ENCODE peak calls at places on chromosomes 1 and 21, in four cellular contexts. One of them, this sample, is unnamed.

GRCh38 chr1:45304311-45305081 is 22.2 kb upstream of the HPDL start:
- DNase-seq in upper lobe of left lung: peak
- DNase-seq in heart right ventricle: peak
- DNase-seq in Calu3: peak
- DNase-seq in this sample: no peak

GRCh38 chr1:85330206-85330605 is 53.8 kb upstream of the BCL10 start:
- DNase-seq in upper lobe of left lung: peak
- DNase-seq in heart right ventricle: no peak
- DNase-seq in Calu3: peak
- DNase-seq in this sample: no peak

GRCh38 chr1:151853411-151853930 is at the start of gene THEM5:
- DNase-seq in upper lobe of left lung: no peak
- DNase-seq in heart right ventricle: no peak
- DNase-seq in Calu3: no peak
- DNase-seq in this sample: no peak

GRCh38 chr1:60672435-60672834 is 409.9 kb upstream of the NFIA start:
- DNase-seq in upper lobe of left lung: no peak
- DNase-seq in heart right ventricle: no peak
- DNase-seq in Calu3: no peak
- DNase-seq in this sample: no peak

GRCh38 chr21:15204140-15204774 is 139.5 kb upstream of the NRIP1 start:
- DNase-seq in upper lobe of left lung: no peak
- DNase-seq in heart right ventricle: no peak
- DNase-seq in Calu3: no peak
- DNase-seq in this sample: no peak

GRCh38 chr1:61241864-61242472 is 159.6 kb downstream of the NFIA start:
- DNase-seq in upper lobe of left lung: no peak
- DNase-seq in heart right ventricle: no peak
- DNase-seq in Calu3: no peak
- DNase-seq in this sample: no peak

GRCh38 chr1:150362721-150363425 is 1.1 kb upstream of the RPRD2 start:
- DNase-seq in upper lobe of left lung: no peak
- DNase-seq in heart right ventricle: no peak
- DNase-seq in Calu3: no peak
- DNase-seq in this sample: no peak

GRCh38 chr1:113027449-113027848 is 45.5 kb upstream of the LRIG2 start:
- DNase-seq in upper lobe of left lung: no peak
- DNase-seq in heart right ventricle: no peak
- DNase-seq in Calu3: no peak
- DNase-seq in this sample: no peak

GRCh38 chr1:222331340-222331739 is 216.6 kb downstream of the HHIPL2 start:
- DNase-seq in upper lobe of left lung: no peak
- DNase-seq in heart right ventricle: no peak
- DNase-seq in Calu3: no peak
- DNase-seq in this sample: no peak

GRCh38 chr1:160550572-160551034 is 27.5 kb upstream of the SLAMF6 start:
- DNase-seq in upper lobe of left lung: no peak
- DNase-seq in heart right ventricle: no peak
- DNase-seq in Calu3: no peak
- DNase-seq in this sample: no peak

GRCh38 chr1:37841652-37842051 is 17.7 kb downstream of the MTF1 start:
- DNase-seq in upper lobe of left lung: no peak
- DNase-seq in heart right ventricle: no peak
- DNase-seq in Calu3: no peak
- DNase-seq in this sample: no peak

GRCh38 chr1:161817155-161817730 is 51.1 kb downstream of the ATF6 start:
- DNase-seq in upper lobe of left lung: no peak
- DNase-seq in heart right ventricle: no peak
- DNase-seq in Calu3: no peak
- DNase-seq in this sample: no peak

GRCh38 chr21:18499761-18500376 is 96.3 kb upstream of the TMPRSS15 start:
- DNase-seq in upper lobe of left lung: peak
- DNase-seq in heart right ventricle: peak
- DNase-seq in Calu3: peak
- DNase-seq in this sample: no peak

GRCh38 chr1:6097117-6097595 is 51.5 kb downstream of the KCNAB2 start:
- DNase-seq in upper lobe of left lung: no peak
- DNase-seq in heart right ventricle: no peak
- DNase-seq in Calu3: no peak
- DNase-seq in this sample: no peak

GRCh38 chr1:30756206-30756544 is 1.4 kb downstream of the LAPTM5 start:
- DNase-seq in upper lobe of left lung: no peak
- DNase-seq in heart right ventricle: no peak
- DNase-seq in Calu3: no peak
- DNase-seq in this sample: no peak

GRCh38 chr1:116817582-116818064 is 63.4 kb downstream of the CD2 start:
- DNase-seq in upper lobe of left lung: peak
- DNase-seq in heart right ventricle: no peak
- DNase-seq in Calu3: peak
- DNase-seq in this sample: no peak

GRCh38 chr1:116104667-116105066 is 6.5 kb upstream of the MAB21L3 start:
- DNase-seq in upper lobe of left lung: no peak
- DNase-seq in heart right ventricle: no peak
- DNase-seq in Calu3: no peak
- DNase-seq in this sample: no peak

GRCh38 chr1:155569988-155570592 is 7.5 kb upstream of the ASH1L start:
- DNase-seq in upper lobe of left lung: no peak
- DNase-seq in heart right ventricle: no peak
- DNase-seq in Calu3: no peak
- DNase-seq in this sample: no peak

GRCh38 chr1:223844962-223845809 is 561 bp downstream of the TP53BP2 start:
- DNase-seq in upper lobe of left lung: peak
- DNase-seq in heart right ventricle: peak
- DNase-seq in Calu3: peak
- DNase-seq in this sample: no peak

GRCh38 chr1:42680921-42681683 is 1.1 kb upstream of the YBX1 start:
- DNase-seq in upper lobe of left lung: no peak
- DNase-seq in heart right ventricle: no peak
- DNase-seq in Calu3: no peak
- DNase-seq in this sample: no peak

GRCh38 chr1:1001631-1002300 is 1.9 kb upstream of the HES4 start:
- DNase-seq in upper lobe of left lung: peak
- DNase-seq in heart right ventricle: peak
- DNase-seq in Calu3: peak
- DNase-seq in this sample: peak

GRCh38 chr1:186479162-186479561 is 18.2 kb upstream of the PDC start:
- DNase-seq in upper lobe of left lung: no peak
- DNase-seq in heart right ventricle: no peak
- DNase-seq in Calu3: no peak
- DNase-seq in this sample: no peak

GRCh38 chr1:109296782-109297181 is 10.0 kb downstream of the MYBPHL start:
- DNase-seq in upper lobe of left lung: no peak
- DNase-seq in heart right ventricle: no peak
- DNase-seq in Calu3: no peak
- DNase-seq in this sample: no peak

GRCh38 chr1:37020653-37021277 is 13.6 kb downstream of the GRIK3 start:
- DNase-seq in upper lobe of left lung: no peak
- DNase-seq in heart right ventricle: no peak
- DNase-seq in Calu3: peak
- DNase-seq in this sample: no peak

DNA sequence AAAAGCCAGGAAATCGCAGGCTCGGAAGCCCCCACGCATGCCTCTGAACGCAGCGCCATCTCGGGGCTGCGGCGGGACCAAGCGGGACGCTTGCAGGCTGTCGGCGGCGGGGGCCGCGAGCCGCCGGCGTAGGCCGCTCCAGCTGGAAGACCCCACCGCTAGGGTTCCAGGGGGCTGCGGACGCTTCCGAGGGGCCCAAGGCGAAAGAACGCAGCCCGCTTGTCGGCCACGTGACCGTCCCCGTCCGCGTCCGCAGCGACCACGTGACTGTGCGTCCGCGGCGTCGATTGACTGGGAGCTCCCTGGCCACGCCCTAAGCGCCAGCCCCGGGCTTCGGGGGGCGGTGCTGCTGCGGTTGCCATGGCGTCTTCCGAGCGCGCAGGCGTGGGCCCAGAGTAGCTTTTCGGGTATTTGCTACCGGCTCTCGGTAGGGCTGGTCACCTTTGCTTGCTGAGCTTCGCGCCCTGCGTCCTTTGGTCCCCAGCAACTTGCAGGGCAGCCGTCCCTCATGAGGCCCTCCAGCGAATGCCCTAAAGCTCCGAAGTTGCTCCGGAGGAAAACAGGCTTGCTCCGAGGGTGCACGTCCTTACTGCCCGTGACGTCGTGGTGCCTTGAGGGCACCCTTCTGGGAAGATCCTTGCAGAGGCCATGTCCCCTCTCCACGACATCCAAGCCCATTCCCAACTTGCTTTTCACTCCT is 197.2 kb downstream of the DYRK1A start:
- DNase-seq in upper lobe of left lung: peak
- DNase-seq in heart right ventricle: peak
- DNase-seq in Calu3: peak
- DNase-seq in this sample: no peak
- TF ChIP-seq CTCF in upper lobe of left lung: peak
- TF ChIP-seq CTCF in heart right ventricle: peak
- TF ChIP-seq CTCF in Calu3: no peak
- TF ChIP-seq CTCF in this sample: no peak

GRCh38 chr1:159088050-159088449 is 11.5 kb upstream of the AIM2 start:
- DNase-seq in upper lobe of left lung: no peak
- DNase-seq in heart right ventricle: no peak
- DNase-seq in Calu3: no peak
- DNase-seq in this sample: no peak

GRCh38 chr1:159091547-159092397 is 15.2 kb upstream of the AIM2 start:
- DNase-seq in upper lobe of left lung: no peak
- DNase-seq in heart right ventricle: no peak
- DNase-seq in Calu3: no peak
- DNase-seq in this sample: no peak

GRCh38 chr1:159090566-159091546 is 14.3 kb upstream of the AIM2 start:
- DNase-seq in upper lobe of left lung: no peak
- DNase-seq in heart right ventricle: no peak
- DNase-seq in Calu3: no peak
- DNase-seq in this sample: no peak

GRCh38 chr1:159088566-159089183 is 12.1 kb upstream of the AIM2 start:
- DNase-seq in upper lobe of left lung: no peak
- DNase-seq in heart right ventricle: no peak
- DNase-seq in Calu3: no peak
- DNase-seq in this sample: no peak

GRCh38 chr1:159089184-159089791 is 12.7 kb upstream of the AIM2 start:
- DNase-seq in upper lobe of left lung: no peak
- DNase-seq in heart right ventricle: no peak
- DNase-seq in Calu3: no peak
- DNase-seq in this sample: no peak
- TF ChIP-seq CTCF in upper lobe of left lung: peak
- TF ChIP-seq CTCF in heart right ventricle: peak
- TF ChIP-seq CTCF in Calu3: peak
- TF ChIP-seq CTCF in this sample: peak

DNA sequence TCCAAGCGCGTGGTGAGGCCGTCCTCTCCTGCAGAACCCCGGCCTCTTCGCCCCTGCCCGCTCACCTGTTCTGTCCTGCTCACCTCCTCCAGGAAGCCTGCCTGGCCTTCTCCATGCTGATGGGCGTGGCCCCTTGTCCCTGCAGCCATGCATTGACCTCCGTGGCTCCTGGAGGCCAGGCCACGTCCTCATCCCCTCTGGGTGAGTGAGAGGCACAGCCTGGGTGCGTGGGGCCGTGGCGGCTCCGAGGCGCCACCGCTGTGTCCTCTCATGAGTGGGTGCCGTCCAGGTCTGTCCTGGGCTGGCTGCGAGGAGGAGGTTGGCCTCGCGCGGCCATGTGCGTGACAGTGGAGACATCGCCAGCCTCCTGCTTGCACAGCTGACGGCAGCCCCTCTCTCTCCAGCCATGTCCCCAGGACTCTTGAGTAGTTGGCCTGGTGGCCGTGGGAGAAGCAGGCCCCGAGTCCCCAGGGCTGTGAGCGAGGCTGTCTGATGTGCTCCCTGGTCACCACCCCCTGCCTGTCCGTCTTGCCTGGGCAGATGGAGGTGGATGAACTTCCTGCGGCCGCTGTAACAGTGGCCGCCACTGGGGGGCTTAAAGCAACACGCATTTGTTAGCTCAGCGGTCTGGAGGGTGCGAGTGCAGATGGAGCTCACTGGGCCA is 58.1 kb downstream of the PRKCZ start:
- DNase-seq in upper lobe of left lung: peak
- DNase-seq in heart right ventricle: no peak
- DNase-seq in Calu3: no peak
- DNase-seq in this sample: no peak
- TF ChIP-seq CTCF in upper lobe of left lung: peak
- TF ChIP-seq CTCF in heart right ventricle: peak
- TF ChIP-seq CTCF in Calu3: no peak
- TF ChIP-seq CTCF in this sample: peak

GRCh38 chr1:54951810-54952226 is 28.6 kb upstream of the TMEM61 start:
- DNase-seq in upper lobe of left lung: no peak
- DNase-seq in heart right ventricle: no peak
- DNase-seq in Calu3: no peak
- DNase-seq in this sample: no peak

GRCh38 chr1:54952950-54953718 is 27.3 kb upstream of the TMEM61 start:
- DNase-seq in upper lobe of left lung: peak
- DNase-seq in heart right ventricle: no peak
- DNase-seq in Calu3: peak
- DNase-seq in this sample: no peak

GRCh38 chr1:54947540-54947939 is 32.9 kb upstream of the TMEM61 start:
- DNase-seq in upper lobe of left lung: no peak
- DNase-seq in heart right ventricle: no peak
- DNase-seq in Calu3: no peak
- DNase-seq in this sample: no peak

GRCh38 chr1:54949971-54950360 is 30.5 kb upstream of the TMEM61 start:
- DNase-seq in upper lobe of left lung: no peak
- DNase-seq in heart right ventricle: no peak
- DNase-seq in Calu3: no peak
- DNase-seq in this sample: no peak

GRCh38 chr1:54950361-54951163 is 29.9 kb upstream of the TMEM61 start:
- DNase-seq in upper lobe of left lung: peak
- DNase-seq in heart right ventricle: peak
- DNase-seq in Calu3: peak
- DNase-seq in this sample: peak
- TF ChIP-seq CTCF in upper lobe of left lung: peak
- TF ChIP-seq CTCF in heart right ventricle: peak
- TF ChIP-seq CTCF in Calu3: peak
- TF ChIP-seq CTCF in this sample: peak

GRCh38 chr21:25036775-25037174 is 570.5 kb downstream of the MRPL39 start:
- DNase-seq in upper lobe of left lung: no peak
- DNase-seq in heart right ventricle: no peak
- DNase-seq in Calu3: no peak
- DNase-seq in this sample: no peak

GRCh38 chr21:25039461-25040380 is 567.6 kb downstream of the MRPL39 start:
- DNase-seq in upper lobe of left lung: no peak
- DNase-seq in heart right ventricle: no peak
- DNase-seq in Calu3: no peak
- DNase-seq in this sample: no peak
- TF ChIP-seq CTCF in upper lobe of left lung: no peak
- TF ChIP-seq CTCF in heart right ventricle: peak
- TF ChIP-seq CTCF in Calu3: no peak
- TF ChIP-seq CTCF in this sample: peak

GRCh38 chr21:39640754-39641153 is 28.0 kb downstream of the B3GALT5 start:
- DNase-seq in upper lobe of left lung: no peak
- DNase-seq in heart right ventricle: no peak
- DNase-seq in Calu3: no peak
- DNase-seq in this sample: no peak
- TF ChIP-seq CTCF in upper lobe of left lung: no peak
- TF ChIP-seq CTCF in heart right ventricle: no peak
- TF ChIP-seq CTCF in Calu3: no peak
- TF ChIP-seq CTCF in this sample: no peak

DNA sequence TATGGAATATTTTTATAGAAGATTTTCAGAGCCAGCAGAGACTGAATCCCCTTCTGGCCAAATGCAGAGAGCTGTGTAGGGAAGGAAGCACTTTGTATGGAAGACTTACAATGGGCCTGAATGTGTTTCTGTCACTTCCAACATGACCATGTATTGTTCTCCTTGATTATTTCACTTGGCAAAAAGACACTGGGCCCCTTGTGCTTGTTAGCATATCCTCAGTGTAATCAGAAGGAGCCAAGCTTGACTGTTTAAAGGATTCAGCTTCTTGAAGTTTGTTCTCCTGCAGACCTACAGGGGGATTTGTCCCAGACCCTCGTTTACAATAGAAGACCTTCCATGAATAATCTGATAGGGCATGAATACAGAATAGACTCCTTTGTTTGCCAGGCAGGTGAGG is 48.1 kb upstream of the UBE2U start:
- DNase-seq in upper lobe of left lung: no peak
- DNase-seq in heart right ventricle: no peak
- DNase-seq in Calu3: no peak
- DNase-seq in this sample: no peak
- TF ChIP-seq CTCF in upper lobe of left lung: no peak
- TF ChIP-seq CTCF in heart right ventricle: no peak
- TF ChIP-seq CTCF in Calu3: no peak
- TF ChIP-seq CTCF in this sample: no peak